ENCODE peak calls at places on chromosomes 2 and 18, in four cellular contexts. A is SK-N-SH, Q is K562, H is H1. W is an unnamed sample.

GRCh38 chr2:240469747-240470146 is 34.3 kb downstream of the GPC1 start:
- DNase-seq in A (no peak), Q (no peak), H (no peak), W (no peak)

GRCh38 chr2:10752236-10752635 is 30.8 kb downstream of the ATP6V1C2 start:
- DNase-seq in A (no peak), Q (no peak), H (no peak), W (no peak)

GRCh38 chr2:191304939-191305875 is 60.0 kb downstream of the MYO1B start:
- DNase-seq in A (no peak), Q (no peak), H (no peak), W (no peak)

GRCh38 chr2:168525020-168525419 is 68.9 kb downstream of the CERS6 start:
- DNase-seq in A (no peak), Q (no peak), H (no peak), W (no peak)

GRCh38 chr2:144181006-144181405 is 338.9 kb downstream of the ZEB2 start:
- DNase-seq in A (no peak), Q (no peak), H (no peak), W (no peak)

GRCh38 chr2:56449449-56449860 is 265.7 kb downstream of the CCDC85A start:
- DNase-seq in A (no peak), Q (no peak), H (no peak), W (no peak)

GRCh38 chr2:132519566-132519965 is 103.0 kb downstream of the GPR39 start:
- DNase-seq in A (peak; percentile 71), Q (no peak), H (no peak), W (no peak)

GRCh38 chr2:96240341-96241038 is 25.3 kb downstream of the TMEM127 start:
- DNase-seq in A (no peak), Q (no peak), H (no peak), W (no peak)

GRCh38 chr2:12618576-12618975 is 98.2 kb upstream of the TRIB2 start:
- DNase-seq in A (no peak), Q (no peak), H (no peak), W (no peak)

GRCh38 chr2:19876751-19877150 is 25.0 kb downstream of the TTC32 start:
- DNase-seq in A (no peak), Q (no peak), H (no peak), W (no peak)

GRCh38 chr2:12350821-12351220 is 365.9 kb upstream of the TRIB2 start:
- DNase-seq in A (no peak), Q (no peak), H (no peak), W (no peak)

GRCh38 chr2:3458396-3459184 is 60.7 kb downstream of the ADI1 start:
- DNase-seq in A (peak; percentile 63), Q (no peak), H (no peak), W (no peak)

GRCh38 chr2:161308178-161308955 is at the start of gene PSMD14:
- DNase-seq in A (peak; percentile 88), Q (peak; percentile 88), H (peak; percentile 86), W (peak; percentile 90)

GRCh38 chr2:3210257-3210656 is 167.4 kb downstream of the EIPR1 start:
- DNase-seq in A (no peak), Q (no peak), H (no peak), W (no peak)

GRCh38 chr2:85678794-85679672 is 11.0 kb upstream of the SFTPB start:
- DNase-seq in A (peak; percentile 92), Q (peak; percentile 88), H (peak; percentile 97), W (peak; percentile 92)

GRCh38 chr2:172461591-172462392 is 34.4 kb downstream of the ITGA6 start:
- DNase-seq in A (peak; percentile 69), Q (peak; percentile 66), H (peak; percentile 90), W (peak; percentile 88)

GRCh38 chr2:20962939-20963543 is 80.8 kb downstream of the APOB start:
- DNase-seq in A (peak; percentile 84), Q (peak; percentile 49), H (peak; percentile 90), W (peak; percentile 87)

GRCh38 chr2:9897331-9897737 is 54.1 kb downstream of the TAF1B start:
- DNase-seq in A (no peak), Q (no peak), H (no peak), W (no peak)

GRCh38 chr2:161243312-161243711 is 64.9 kb upstream of the PSMD14 start:
- DNase-seq in A (no peak), Q (no peak), H (no peak), W (no peak)

GRCh38 chr2:23859983-23860382 is 66.9 kb downstream of the ATAD2B start:
- DNase-seq in A (no peak), Q (no peak), H (no peak), W (no peak)

GRCh38 chr2:171403181-171403580 is 30.6 kb downstream of the METTL8 start:
- DNase-seq in A (no peak), Q (no peak), H (no peak), W (no peak)
- TF ChIP-seq TEAD4 in A (no peak), Q (no peak), H (no peak), W (no peak)

GRCh38 chr2:44942304-44943030 is 965 bp downstream of the SIX3 start:
- DNase-seq in A (peak; percentile 71), Q (no peak), H (peak; percentile 78), W (peak; percentile 48)
- TF ChIP-seq TEAD4 in A (no peak), Q (no peak), H (no peak), W (no peak)

GRCh38 chr2:114001152-114001551 is 111.3 kb downstream of the ACTR3 start:
- DNase-seq in A (no peak), Q (no peak), H (no peak), W (no peak)
- TF ChIP-seq TEAD4 in A (no peak), Q (no peak), H (no peak), W (no peak)

DNA sequence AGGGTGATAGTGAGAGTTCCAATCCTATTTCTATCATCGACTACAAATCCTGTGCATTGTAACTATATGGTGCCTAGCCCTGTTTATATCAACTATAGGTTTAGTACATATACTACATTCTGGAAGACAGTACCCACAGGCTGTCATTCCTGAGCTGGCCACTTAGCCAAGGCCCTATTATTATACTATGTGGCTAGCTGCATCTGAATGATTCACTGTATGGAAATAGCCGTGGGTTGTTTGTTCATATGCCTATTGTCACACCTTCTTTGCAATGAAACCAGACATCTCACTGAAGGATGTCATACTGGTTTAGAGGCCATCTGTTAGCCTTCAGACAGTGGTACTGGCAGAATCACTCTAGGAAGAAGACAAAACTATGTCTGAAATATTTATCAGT is 62.3 kb upstream of the FSIP2 start:
- DNase-seq in A (no peak), Q (no peak), H (no peak), W (no peak)
- TF ChIP-seq TEAD4 in A (no peak), Q (no peak), H (no peak), W (no peak)

GRCh38 chr18:57231846-57232245 is 85.0 kb downstream of the BOD1L2 start:
- DNase-seq in A (no peak), Q (no peak), H (no peak), W (no peak)
- TF ChIP-seq TEAD4 in A (no peak), Q (no peak), H (no peak), W (no peak)

GRCh38 chr2:109207201-109207600 is 78.2 kb downstream of the SH3RF3 start:
- DNase-seq in A (no peak), Q (no peak), H (no peak), W (no peak)
- TF ChIP-seq TEAD4 in A (no peak), Q (no peak), H (no peak), W (no peak)

GRCh38 chr18:2848145-2848878 is 1.5 kb downstream of the EMILIN2 start:
- DNase-seq in A (no peak), Q (no peak), H (no peak), W (no peak)
- TF ChIP-seq TEAD4 in A (no peak), Q (no peak), H (no peak), W (no peak)

GRCh38 chr2:135586148-135586547 is 54.9 kb downstream of the R3HDM1 start:
- DNase-seq in A (no peak), Q (no peak), H (no peak), W (no peak)
- TF ChIP-seq TEAD4 in A (no peak), Q (no peak), H (no peak), W (no peak)

GRCh38 chr2:71347517-71347916 is 15.9 kb downstream of the ZNF638 start:
- DNase-seq in A (no peak), Q (peak; percentile 11), H (no peak), W (no peak)
- TF ChIP-seq TEAD4 in A (no peak), Q (no peak), H (no peak), W (no peak)

GRCh38 chr2:73214120-73215035 is at the start of gene SMYD5:
- DNase-seq in A (peak; percentile 94), Q (peak; percentile 93), H (peak; percentile 97), W (peak; percentile 93)
- TF ChIP-seq TEAD4 in A (no peak), Q (no peak), H (no peak), W (no peak)